ENCODE peak calls at places on chromosomes 1 and 21, in ten cellular contexts. J is GM03348; V is activated naive CD4-positive, alpha-beta T cell treated with anti-CD3 and anti-CD28 coated beads for 36 hours; P is HuH-7.5; M is ecto neural progenitor cell; I is transverse colon; Q is GM04503; K is stimulated activated CD4-positive, alpha-beta T cell treated with anti-CD3 and anti-CD28 coated beads, Interleukin-15, amount 100 ng/mL, for 24 hours; C is activated naive CD8-positive, alpha-beta T cell treated with anti-CD3 and anti-CD28 coated beads, Interleukin-2, amount 10 ng/mL, durations not matched to agents 7 days and 5 days; Z is CD4-positive, alpha-beta memory T cell. R is an unnamed sample.

GRCh38 chr1:62589321-62589720 is 8.0 kb upstream of the ANGPTL3 start:
- DNase-seq in J (no peak), M (no peak), C (no peak), K (no peak), I (no peak), Z (no peak), V (no peak), P (no peak), Q (no peak), R (no peak)

GRCh38 chr1:245604979-245605378 is 450.2 kb downstream of the KIF26B start:
- DNase-seq in I (no peak), Q (no peak), P (no peak), C (no peak), V (no peak), K (no peak), Z (no peak), M (no peak), J (no peak), R (no peak)

GRCh38 chr1:2238361-2239055 is 10.4 kb downstream of the SKI start:
- DNase-seq in P (no peak), I (no peak), V (no peak), J (peak), K (no peak), C (no peak), Q (no peak), M (no peak), Z (no peak), R (no peak)

GRCh38 chr1:93681095-93681548 is 515 bp downstream of the BCAR3 start:
- DNase-seq in M (peak), K (peak), V (no peak), C (peak), Q (no peak), P (no peak), Z (no peak), J (no peak), I (no peak), R (peak)

GRCh38 chr1:59214764-59215208 is 82.1 kb upstream of the FGGY start:
- DNase-seq in V (no peak), Q (no peak), J (no peak), M (no peak), C (no peak), Z (no peak), P (peak), I (no peak), K (no peak), R (no peak)

GRCh38 chr1:175493999-175494336 is 249.4 kb downstream of the TNR start:
- DNase-seq in V (no peak), I (no peak), Z (no peak), C (no peak), J (no peak), Q (no peak), P (no peak), K (no peak), M (no peak), R (no peak)

GRCh38 chr1:13617773-13618172 is 34.1 kb downstream of the PDPN start:
- DNase-seq in K (no peak), C (no peak), Z (no peak), P (no peak), I (no peak), J (no peak), M (no peak), V (no peak), Q (no peak), R (no peak)

GRCh38 chr1:25515033-25515432 is 28.4 kb upstream of the LDLRAP1 start:
- DNase-seq in V (no peak), Z (no peak), K (no peak), C (peak), I (no peak), J (no peak), P (no peak), M (no peak), Q (no peak), R (no peak)

GRCh38 chr1:2215909-2216766 is 12.0 kb upstream of the SKI start:
- DNase-seq in K (no peak), Q (no peak), M (no peak), P (no peak), C (no peak), V (no peak), I (no peak), Z (no peak), J (no peak), R (no peak)

GRCh38 chr1:110672001-110672752 is 2.6 kb downstream of the KCNA3 start:
- DNase-seq in K (peak), C (peak), J (peak), Z (peak), Q (no peak), P (no peak), M (peak), V (peak), I (peak), R (peak)

GRCh38 chr1:206029484-206029883 is 5.8 kb upstream of the CTSE start:
- DNase-seq in I (no peak), P (no peak), V (no peak), J (peak), C (no peak), M (no peak), K (no peak), Q (peak), Z (no peak), R (no peak)

GRCh38 chr1:150808134-150808533 is at the start of gene CTSK:
- DNase-seq in J (peak), P (no peak), Q (no peak), K (no peak), C (no peak), M (no peak), Z (no peak), I (no peak), V (no peak), R (no peak)

GRCh38 chr1:206143537-206144155 is 26.5 kb upstream of the AVPR1B start:
- DNase-seq in V (no peak), Q (no peak), M (no peak), C (no peak), Z (no peak), P (no peak), K (no peak), I (no peak), J (no peak), R (no peak)

GRCh38 chr1:2374260-2375155 is 16.8 kb downstream of the MORN1 start:
- DNase-seq in J (no peak), Q (no peak), C (peak), P (no peak), M (no peak), I (peak), Z (no peak), V (no peak), K (no peak), R (no peak)

GRCh38 chr1:7526867-7527732 is 244.0 kb upstream of the VAMP3 start:
- DNase-seq in V (no peak), I (no peak), Q (no peak), C (no peak), Z (no peak), P (no peak), J (peak), M (no peak), K (no peak), R (no peak)

GRCh38 chr1:197695961-197696360 is 79.3 kb downstream of the DENND1B start:
- DNase-seq in Q (no peak), I (no peak), K (no peak), P (no peak), V (no peak), M (no peak), J (no peak), Z (no peak), C (no peak), R (no peak)

GRCh38 chr1:22711071-22711470 is 432 bp downstream of the EPHB2 start:
- DNase-seq in C (no peak), Z (no peak), J (no peak), K (peak), I (no peak), M (no peak), P (no peak), V (no peak), Q (no peak), R (no peak)

GRCh38 chr21:34936874-34937563 is 112.1 kb downstream of the RUNX1 start:
- DNase-seq in Z (no peak), C (no peak), J (no peak), V (no peak), Q (no peak), I (no peak), K (no peak), P (no peak), M (no peak), R (no peak)

GRCh38 chr1:51237714-51238403 is 1.8 kb downstream of the RNF11 start:
- DNase-seq in Q (no peak), C (no peak), V (no peak), Z (no peak), I (no peak), K (no peak), J (peak), M (peak), P (no peak), R (no peak)

GRCh38 chr1:21854090-21854750 is 42.2 kb downstream of the LDLRAD2 start:
- DNase-seq in Z (no peak), J (no peak), Q (no peak), I (no peak), K (no peak), P (no peak), V (no peak), M (no peak), C (no peak), R (no peak)

GRCh38 chr1:110896090-110896489 is 23.1 kb downstream of the CD53 start:
- DNase-seq in I (no peak), P (no peak), J (no peak), K (no peak), Q (no peak), C (no peak), Z (peak), V (no peak), M (no peak), R (peak)

GRCh38 chr1:248849152-248849551 is 9.7 kb downstream of the ZNF692 start:
- DNase-seq in P (no peak), I (no peak), Q (no peak), C (no peak), V (no peak), M (peak), K (no peak), J (no peak), Z (no peak), R (no peak)

GRCh38 chr1:58755468-58755872 is 28.4 kb downstream of the JUN start:
- DNase-seq in Q (peak), I (peak), J (peak), V (peak), K (peak), P (no peak), C (peak), Z (peak), M (no peak), R (peak)

GRCh38 chr1:55826413-55827080 is 611.4 kb upstream of the USP24 start:
- DNase-seq in Z (no peak), I (no peak), C (no peak), V (no peak), J (no peak), Q (no peak), K (no peak), P (no peak), M (no peak), R (no peak)

GRCh38 chr1:11790880-11791715 is 14.7 kb downstream of the MTHFR start:
- DNase-seq in Z (no peak), J (peak), M (no peak), K (no peak), V (no peak), I (peak), C (no peak), Q (peak), P (no peak), R (no peak)

GRCh38 chr1:5887436-5888290 is 104.6 kb downstream of the NPHP4 start:
- DNase-seq in K (no peak), I (no peak), V (no peak), Z (no peak), P (no peak), Q (no peak), J (no peak), M (no peak), C (no peak), R (no peak)

GRCh38 chr1:184354719-184355118 is 32.1 kb upstream of the C1orf21 start:
- DNase-seq in Z (no peak), I (no peak), J (no peak), K (no peak), M (no peak), Q (no peak), V (no peak), C (no peak), P (no peak), R (no peak)

GRCh38 chr1:30512253-30512921 is 211.0 kb downstream of the MATN1 start:
- DNase-seq in C (no peak), Q (no peak), J (peak), P (no peak), K (no peak), V (no peak), Z (no peak), M (no peak), I (no peak), R (no peak)

GRCh38 chr1:34057347-34057746 is 107.7 kb downstream of the CSMD2 start:
- DNase-seq in Z (no peak), M (peak), I (no peak), J (no peak), V (no peak), Q (no peak), C (no peak), K (no peak), P (no peak), R (no peak)

GRCh38 chr1:181423301-181423918 is 59.9 kb upstream of the CACNA1E start:
- DNase-seq in P (peak), I (peak), Q (no peak), M (peak), K (peak), J (peak), C (peak), V (peak), Z (peak), R (no peak)

GRCh38 chr1:31297273-31298247 is 728 bp downstream of the ZCCHC17 start:
- DNase-seq in I (no peak), Q (no peak), K (peak), P (no peak), C (no peak), J (peak), Z (peak), M (no peak), V (peak), R (peak)

GRCh38 chr1:241990040-241990439 is 8.9 kb downstream of the MAP1LC3C start:
- DNase-seq in C (no peak), Z (no peak), I (peak), K (no peak), M (no peak), Q (peak), V (no peak), J (peak), P (no peak), R (no peak)

GRCh38 chr1:10755977-10756521 is 40.4 kb downstream of the CASZ1 start:
- DNase-seq in C (peak), K (peak), P (no peak), J (peak), Z (peak), V (peak), M (peak), I (peak), Q (peak), R (peak)

GRCh38 chr21:34362670-34363069 is 1.1 kb upstream of the KCNE2 start:
- DNase-seq in J (no peak), K (no peak), Q (no peak), P (no peak), V (no peak), Z (no peak), C (no peak), I (no peak), M (no peak), R (no peak)

GRCh38 chr1:248848596-248848995 is 10.3 kb downstream of the ZNF692 start:
- DNase-seq in C (no peak), K (no peak), J (no peak), Q (no peak), V (no peak), M (peak), Z (no peak), P (no peak), I (no peak), R (no peak)

GRCh38 chr1:101704895-101705294 is 291.8 kb downstream of the OLFM3 start:
- DNase-seq in V (no peak), Z (no peak), J (no peak), Q (no peak), C (no peak), P (no peak), I (no peak), M (no peak), K (no peak), R (no peak)